ENCODE peak calls at places on chromosomes 12 and 14, in six cellular contexts. U is spleen, X is tibial nerve, F is RWPE1, T is GM13976, W is IMR-90. P is an unnamed sample.

GRCh38 chr14:74583689-74584434 is 28.2 kb downstream of the LTBP2 start:
- DNase-seq in T (no peak), W (peak), X (no peak), U (peak), F (peak), P (no peak)

GRCh38 chr12:2531371-2531770 is 263.4 kb upstream of the FKBP4 start:
- DNase-seq in T (no peak), X (no peak), U (no peak), W (peak), F (no peak), P (no peak)

GRCh38 chr12:46360908-46361666 is 11.5 kb downstream of the SLC38A2 start:
- DNase-seq in U (no peak), T (no peak), F (no peak), W (no peak), X (no peak), P (no peak)

GRCh38 chr14:105863296-105864108 is 337.1 kb downstream of the TMEM121 start:
- DNase-seq in W (no peak), T (peak), U (peak), X (peak), F (no peak), P (no peak)

GRCh38 chr14:102867826-102868580 is 54.5 kb upstream of the AMN start:
- DNase-seq in T (no peak), U (no peak), W (no peak), F (no peak), X (no peak), P (no peak)

GRCh38 chr12:127194176-127194575 is 1072.8 kb upstream of the TMEM132C start:
- DNase-seq in U (no peak), X (no peak), T (no peak), F (no peak), W (no peak), P (no peak)

GRCh38 chr12:3755898-3756297 is 3.0 kb upstream of the CRACR2A start:
- DNase-seq in F (no peak), W (no peak), X (no peak), U (no peak), T (no peak), P (no peak)

GRCh38 chr12:51887476-51888315 is at the start of gene ANKRD33:
- DNase-seq in X (no peak), T (no peak), U (peak), W (no peak), F (no peak), P (peak)

GRCh38 chr12:132776816-132777568 is 15.4 kb upstream of the ANKLE2 start:
- DNase-seq in W (peak), F (no peak), T (no peak), X (peak), U (no peak), P (no peak)

GRCh38 chr14:31927348-31927826 is 149.7 kb upstream of the ARHGAP5 start:
- DNase-seq in U (no peak), T (no peak), W (peak), F (peak), X (no peak), P (peak)

GRCh38 chr12:88185988-88186387 is 43.9 kb downstream of the TMTC3 start:
- DNase-seq in T (peak), F (peak), W (peak), X (no peak), U (no peak), P (peak)

GRCh38 chr14:67418368-67419174 is 6.6 kb upstream of the PLEK2 start:
- DNase-seq in T (no peak), U (no peak), W (peak), F (peak), X (no peak), P (peak)

GRCh38 chr12:76948895-76949294 is 70.1 kb upstream of the CSRP2 start:
- DNase-seq in X (no peak), F (no peak), U (no peak), T (no peak), W (no peak), P (no peak)

GRCh38 chr12:76947270-76947669 is 68.5 kb upstream of the CSRP2 start:
- DNase-seq in T (no peak), W (no peak), X (no peak), F (no peak), U (no peak), P (no peak)

GRCh38 chr12:76957306-76957705 is 78.5 kb upstream of the CSRP2 start:
- DNase-seq in T (no peak), W (no peak), X (no peak), U (no peak), F (no peak), P (no peak)

DNA sequence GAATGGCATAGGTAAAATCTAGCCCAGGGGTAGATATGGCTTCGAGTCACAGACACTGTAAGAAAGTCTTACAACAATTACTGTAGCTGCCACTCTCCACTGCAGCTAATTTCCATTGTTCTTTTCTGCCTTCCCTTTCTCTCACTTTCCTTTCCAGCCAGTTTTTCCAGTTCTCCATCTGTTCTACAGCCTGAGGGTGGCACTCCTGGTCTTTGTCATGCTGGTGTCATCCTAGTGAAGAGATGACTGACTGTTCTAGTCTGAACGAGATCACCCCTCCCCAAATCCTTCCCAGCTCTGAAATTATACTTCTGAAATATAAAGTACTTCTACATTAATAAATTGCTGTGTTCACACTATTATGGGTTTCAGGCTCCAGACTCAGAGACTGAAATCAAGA is 74.2 kb upstream of the CSRP2 start:
- DNase-seq in U (no peak), F (peak), T (no peak), X (no peak), W (no peak), P (peak)
- TF ChIP-seq CTCF in U (no peak), F (no peak), T (no peak), X (no peak), W (no peak), P (no peak)

GRCh38 chr12:122956028-122956427 is 10.2 kb downstream of the ABCB9 start:
- DNase-seq in U (no peak), W (no peak), T (no peak), F (no peak), X (no peak), P (no peak)
- TF ChIP-seq CTCF in U (no peak), W (no peak), T (no peak), F (no peak), X (no peak), P (no peak)

DNA sequence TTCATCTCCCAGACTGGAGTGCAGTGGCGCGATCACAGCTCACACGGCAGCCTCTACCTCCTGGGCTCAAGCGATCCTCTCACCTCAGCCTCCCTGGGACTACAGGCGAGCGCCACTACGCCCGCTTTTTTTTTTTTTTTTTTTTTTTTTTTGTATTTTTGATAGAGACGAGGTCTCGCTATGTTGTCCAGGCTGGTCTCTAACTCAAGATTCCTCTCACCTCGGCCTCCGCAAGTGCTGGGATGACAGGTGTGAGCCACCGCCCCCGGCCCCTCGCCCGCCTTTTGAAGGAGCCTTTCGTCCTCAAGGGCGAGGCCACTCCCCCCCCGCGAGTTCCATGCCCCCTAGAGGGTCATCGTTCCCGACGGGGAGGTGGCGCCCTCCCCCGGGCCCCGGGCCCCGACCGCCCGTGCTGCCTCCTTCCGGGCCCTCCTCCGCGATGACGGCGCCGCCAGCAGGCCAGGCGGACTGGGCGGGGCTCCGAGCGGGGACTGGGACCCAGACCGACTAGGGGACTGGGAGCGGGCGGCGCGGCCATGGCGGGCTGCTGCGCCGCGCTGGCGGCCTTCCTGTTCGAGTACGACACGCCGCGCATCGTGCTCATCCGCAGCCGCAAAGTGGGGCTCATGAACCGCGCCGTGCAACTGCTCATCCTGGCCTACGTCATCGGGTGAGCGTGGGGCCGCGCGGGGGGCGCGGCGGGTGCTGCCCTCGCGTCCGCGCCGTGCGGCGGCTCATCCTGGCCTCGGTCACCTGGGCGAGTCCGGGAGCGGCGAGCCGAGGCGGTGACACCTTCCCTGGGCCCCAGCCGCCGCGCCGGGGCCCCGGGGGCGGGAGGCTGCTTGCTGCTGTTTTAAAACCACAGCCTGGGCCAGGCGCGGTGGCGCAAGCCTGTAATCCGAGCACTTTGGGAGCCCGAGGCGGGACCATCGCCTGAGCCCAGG is at the start of gene P2RX4:
- DNase-seq in X (peak), U (peak), W (peak), F (peak), T (peak), P (peak)
- TF ChIP-seq CTCF in X (peak), U (no peak), W (peak), F (peak), T (peak), P (peak)

GRCh38 chr12:120447992-120448391 is 1.7 kb downstream of the GATC start:
- DNase-seq in F (no peak), U (no peak), X (no peak), W (no peak), T (no peak), P (no peak)

GRCh38 chr12:120444676-120445075 is 1.5 kb downstream of the TRIAP1 start:
- DNase-seq in X (no peak), F (no peak), U (no peak), W (no peak), T (no peak), P (no peak)

DNA sequence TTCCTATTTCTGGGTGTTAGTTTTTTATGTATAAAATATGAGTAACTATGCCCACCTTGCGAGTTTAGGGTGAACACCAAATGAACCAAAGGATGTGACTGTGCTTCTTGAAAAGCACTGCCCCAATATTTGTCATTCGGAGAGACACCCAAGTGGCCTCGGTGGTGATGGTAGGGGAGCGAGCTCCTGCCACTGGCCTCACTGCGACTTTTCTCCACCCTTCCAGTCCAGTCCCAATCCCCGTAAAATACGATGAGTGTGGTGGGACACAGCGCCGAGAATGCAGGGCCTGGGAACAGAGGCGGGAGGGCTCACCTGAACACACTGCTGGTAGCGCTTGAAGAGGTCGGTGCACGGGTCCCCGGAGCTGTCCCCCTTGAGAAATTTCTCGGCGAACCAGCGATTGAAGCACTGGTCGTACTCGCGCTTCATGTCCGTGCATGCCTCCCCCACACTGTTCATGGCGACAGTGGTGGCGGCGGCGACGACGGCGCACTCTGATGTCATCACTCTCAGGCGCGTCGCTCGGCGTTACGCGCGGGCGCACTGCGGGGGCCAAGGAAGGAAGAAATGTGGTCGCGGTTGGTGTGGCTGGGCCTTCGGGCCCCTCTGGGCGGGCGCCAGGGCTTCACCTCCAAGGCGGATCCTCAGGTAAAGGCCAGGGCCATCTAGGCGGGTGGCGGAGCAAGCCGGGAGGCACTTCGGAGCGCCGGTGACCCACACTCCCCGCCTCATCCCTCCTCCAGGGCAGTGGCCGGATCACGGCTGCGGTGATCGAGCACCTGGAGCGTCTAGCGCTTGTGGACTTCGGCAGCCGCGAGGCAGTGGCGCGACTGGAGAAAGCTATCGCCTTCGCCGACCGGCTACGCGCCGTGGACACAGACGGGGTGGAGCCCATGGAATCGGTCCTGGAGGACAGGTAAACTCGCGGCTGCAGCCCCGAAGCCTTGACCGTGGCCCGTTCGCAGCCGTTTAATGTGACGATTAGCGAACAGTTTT is at the start of the genes GATC and TRIAP1:
- DNase-seq in W (peak), F (peak), X (peak), T (peak), U (peak), P (peak)
- TF ChIP-seq CTCF in W (no peak), F (no peak), X (no peak), T (no peak), U (no peak), P (no peak)

P was measured in Calu3.